ENCODE peak calls at places on chromosomes 12 and 14, in four cellular contexts. M, Q, W and P are unnamed samples. For H3K4me1 and H3K27me3, the result is how much of the 10 kb centered on the place peaks cover.

GRCh38 chr12:32811686-32812392 is 56.1 kb upstream of the YARS2 start:
- DNase-seq in M (no peak), Q (no peak), W (no peak), P (no peak)

GRCh38 chr14:69039287-69039628 is 60.2 kb upstream of the ACTN1 start:
- DNase-seq in M (no peak), Q (no peak), W (no peak), P (no peak)

GRCh38 chr12:77232045-77232444 is 166.7 kb upstream of the E2F7 start:
- DNase-seq in M (no peak), Q (no peak), W (no peak), P (no peak)

GRCh38 chr12:98752726-98753125 is 107.6 kb downstream of the APAF1 start:
- DNase-seq in M (no peak), Q (no peak), W (no peak), P (no peak)

GRCh38 chr12:120956579-120957360 is 21.6 kb upstream of the HNF1A start:
- DNase-seq in M (no peak), Q (no peak), W (no peak), P (no peak)

GRCh38 chr12:117204146-117204545 is 13.9 kb upstream of the FBXO21 start:
- DNase-seq in M (no peak), Q (no peak), W (peak), P (no peak)

GRCh38 chr12:117408161-117408791 is 46.9 kb upstream of the NOS1 start:
- DNase-seq in M (no peak), Q (peak), W (peak), P (peak)

GRCh38 chr12:72543777-72544467 is 271.8 kb downstream of the TRHDE start:
- DNase-seq in M (no peak), Q (no peak), W (no peak), P (no peak)

GRCh38 chr12:109446869-109447268 is 30.2 kb downstream of the KCTD10 start:
- DNase-seq in M (no peak), Q (no peak), W (no peak), P (peak)

GRCh38 chr14:104133496-104133895 is 4.9 kb upstream of the KIF26A start:
- DNase-seq in M (no peak), Q (no peak), W (peak), P (no peak)

GRCh38 chr14:92981726-92982125 is 58.8 kb downstream of the CHGA start:
- DNase-seq in M (no peak), Q (no peak), W (no peak), P (no peak)

GRCh38 chr12:51871918-51872688 is 15.8 kb upstream of the ANKRD33 start:
- DNase-seq in M (no peak), Q (no peak), W (no peak), P (no peak)

GRCh38 chr12:121245031-121245430 is 35.1 kb downstream of the P2RX4 start:
- DNase-seq in M (no peak), Q (no peak), W (no peak), P (no peak)

GRCh38 chr12:96177013-96177412 is 17.2 kb upstream of the ELK3 start:
- DNase-seq in M (no peak), Q (no peak), W (no peak), P (no peak)

GRCh38 chr12:124359671-124360581 is 65.0 kb downstream of the RFLNA start:
- DNase-seq in M (no peak), Q (peak), W (peak), P (no peak)

GRCh38 chr12:124361074-124361965 is 66.4 kb downstream of the RFLNA start:
- DNase-seq in M (no peak), Q (no peak), W (no peak), P (no peak)

GRCh38 chr12:124356221-124356620 is 61.3 kb downstream of the RFLNA start:
- DNase-seq in M (no peak), Q (no peak), W (no peak), P (no peak)

GRCh38 chr12:124357616-124358015 is 62.7 kb downstream of the RFLNA start:
- DNase-seq in M (no peak), Q (no peak), W (no peak), P (no peak)

GRCh38 chr12:124358572-124358971 is 63.7 kb downstream of the RFLNA start:
- DNase-seq in M (no peak), Q (no peak), W (no peak), P (no peak)
- H3K4me1 ChIP-seq in M (half or more), Q (under half), W (under half), P (under half)

GRCh38 chr12:57627504-57628279 is 5.3 kb downstream of the B4GALNT1 start:
- DNase-seq in M (no peak), Q (no peak), W (peak), P (no peak)
- H3K27me3 ChIP-seq in M (under half), Q (under half), W (under half), P (half or more)

GRCh38 chr12:47079365-47079893 is at the start of gene PCED1B:
- DNase-seq in M (peak), Q (peak), W (peak), P (peak)
- TF ChIP-seq CTCF in M (no peak), Q (peak), W (peak), P (peak)

GRCh38 chr12:48197549-48197966 is 5.5 kb downstream of the OR10AD1 start:
- DNase-seq in M (no peak), Q (no peak), W (peak), P (peak)
- H3K4me1 ChIP-seq in M (half or more), Q (under half), W (under half), P (under half)